ENCODE peak calls at places on chromosomes 12 and 14, in five cellular contexts. U, A, H, Y and L are unnamed samples.

GRCh38 chr12:109597414-109597794 is 23.8 kb downstream of the MVK start:
- DNase-seq in U (no peak), A (no peak), H (no peak), Y (no peak), L (no peak)

GRCh38 chr12:77256924-77257323 is 191.6 kb upstream of the E2F7 start:
- DNase-seq in U (peak; percentile 40), A (no peak), H (no peak), Y (peak; percentile 57), L (peak; percentile 18)

GRCh38 chr14:23153891-23154796 is 29.3 kb downstream of the SLC7A8 start:
- DNase-seq in U (peak; percentile 92), A (peak; percentile 96), H (no peak), Y (peak; percentile 93), L (peak; percentile 93)

GRCh38 chr14:101248840-101249675 is 312.2 kb upstream of the DIO3 start:
- DNase-seq in U (no peak), A (no peak), H (no peak), Y (no peak), L (no peak)

GRCh38 chr12:48998497-48999353 is 450 bp downstream of the DDN start:
- DNase-seq in U (no peak), A (no peak), H (no peak), Y (no peak), L (peak; percentile 42)

GRCh38 chr12:77315407-77315806 is 250.0 kb upstream of the E2F7 start:
- DNase-seq in U (no peak), A (no peak), H (no peak), Y (no peak), L (no peak)

GRCh38 chr12:33323823-33324222 is 115.8 kb downstream of the SYT10 start:
- DNase-seq in U (no peak), A (no peak), H (no peak), Y (no peak), L (no peak)

GRCh38 chr14:72743626-72744025 is 150.3 kb downstream of the DPF3 start:
- DNase-seq in U (peak; percentile 7), A (no peak), H (no peak), Y (peak; percentile 35), L (no peak)

GRCh38 chr14:101972126-101972785 is 7.9 kb downstream of the DYNC1H1 start:
- DNase-seq in U (peak; percentile 99), A (peak; percentile 95), H (no peak), Y (peak; percentile 99), L (peak; percentile 100)

GRCh38 chr12:70639535-70639934 is 2.3 kb upstream of the PTPRB start:
- DNase-seq in U (no peak), A (no peak), H (no peak), Y (no peak), L (no peak)

GRCh38 chr12:117076410-117077372 is 22.5 kb downstream of the TESC start:
- DNase-seq in U (no peak), A (no peak), H (no peak), Y (peak; percentile 4), L (no peak)

GRCh38 chr12:4526923-4527546 is 11.7 kb upstream of the RAD51AP1 start:
- DNase-seq in U (peak; percentile 13), A (no peak), H (no peak), Y (peak; percentile 39), L (peak; percentile 27)

GRCh38 chr12:54502485-54502884 is 4.9 kb downstream of the NCKAP1L start:
- DNase-seq in U (no peak), A (no peak), H (no peak), Y (no peak), L (no peak)

GRCh38 chr12:108191086-108191485 is 62.0 kb downstream of the WSCD2 start:
- DNase-seq in U (no peak), A (no peak), H (no peak), Y (no peak), L (no peak)

GRCh38 chr14:94893411-94894160 is 123.7 kb upstream of the GSC start:
- DNase-seq in U (no peak), A (no peak), H (no peak), Y (no peak), L (no peak)

GRCh38 chr12:62907561-62907960 is 27.4 kb downstream of the PPM1H start:
- DNase-seq in U (no peak), A (no peak), H (no peak), Y (no peak), L (no peak)

GRCh38 chr14:79627058-79627457 is 584.2 kb downstream of the DIO2 start:
- DNase-seq in U (no peak), A (no peak), H (no peak), Y (no peak), L (no peak)

GRCh38 chr14:61562321-61563161 is 132.8 kb upstream of the HIF1A start:
- DNase-seq in U (peak; percentile 100), A (no peak), H (no peak), Y (peak; percentile 98), L (peak; percentile 100)
- H3K4me3 ChIP-seq in U (no peak overlapping the region), A (no peak overlapping the region), H (no peak overlapping the region), Y (no peak overlapping the region), L (no peak overlapping the region)

GRCh38 chr12:17214910-17215309 is 608.9 kb upstream of the LMO3 start:
- DNase-seq in U (no peak), A (no peak), H (no peak), Y (no peak), L (no peak)

GRCh38 chr12:17216156-17216555 is 610.2 kb upstream of the LMO3 start:
- DNase-seq in U (no peak), A (no peak), H (no peak), Y (no peak), L (no peak)

GRCh38 chr12:17215754-17216153 is 609.8 kb upstream of the LMO3 start:
- DNase-seq in U (no peak), A (no peak), H (no peak), Y (no peak), L (no peak)
- H3K4me3 ChIP-seq in U (no peak overlapping the region), A (no peak overlapping the region), H (no peak overlapping the region), Y (no peak overlapping the region), L (no peak overlapping the region)

GRCh38 chr14:39168591-39168990 is 1.5 kb downstream of the TRAPPC6B start:
- DNase-seq in U (no peak), A (no peak), H (no peak), Y (no peak), L (no peak)
- H3K4me3 ChIP-seq in U (peak overlapping the region; percentile 99), A (no peak overlapping the region), H (peak overlapping the region; percentile 12), Y (peak overlapping the region; percentile 97), L (peak overlapping the region; percentile 94)

DNA sequence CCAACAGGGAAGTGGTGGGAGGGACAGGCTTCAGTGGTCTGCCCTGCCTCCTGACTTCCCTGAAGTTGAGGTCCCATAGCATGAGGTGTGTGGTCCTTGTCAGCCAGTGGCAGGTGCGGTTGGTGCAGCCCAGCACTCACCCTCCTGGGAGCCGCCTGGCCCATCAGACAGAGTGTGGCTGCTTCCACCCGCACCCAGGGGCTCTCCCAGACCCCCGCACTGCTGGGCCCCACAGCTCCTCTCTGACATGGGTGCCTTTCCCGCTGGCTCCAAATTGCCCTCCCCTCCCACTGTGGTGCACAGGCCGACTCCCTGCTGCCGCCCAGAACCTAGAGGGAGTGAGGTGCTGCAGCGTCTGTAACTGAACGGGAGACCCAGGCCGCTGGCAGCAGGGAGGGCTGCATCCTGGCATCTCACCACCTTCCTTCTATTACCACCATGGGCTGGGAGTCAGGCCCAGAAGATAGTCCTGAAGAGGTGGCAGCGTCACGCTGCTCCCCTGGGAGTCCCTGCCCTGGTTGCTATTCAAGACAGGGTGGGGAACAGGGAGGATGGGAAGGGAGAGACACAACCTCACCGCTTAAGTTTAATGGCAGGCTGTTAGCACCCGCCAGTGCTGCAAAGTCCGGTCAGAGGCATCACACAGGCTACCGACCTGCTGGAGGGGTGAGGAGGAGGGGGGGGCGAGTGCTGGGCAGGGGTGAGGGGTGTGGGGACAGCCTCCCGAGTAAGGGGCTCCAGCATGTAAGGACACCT is 180.6 kb upstream of the PRMT8 start:
- DNase-seq in U (no peak), A (no peak), H (no peak), Y (no peak), L (no peak)
- H3K4me3 ChIP-seq in U (no peak overlapping the region), A (no peak overlapping the region), H (no peak overlapping the region), Y (no peak overlapping the region), L (no peak overlapping the region)

DNA sequence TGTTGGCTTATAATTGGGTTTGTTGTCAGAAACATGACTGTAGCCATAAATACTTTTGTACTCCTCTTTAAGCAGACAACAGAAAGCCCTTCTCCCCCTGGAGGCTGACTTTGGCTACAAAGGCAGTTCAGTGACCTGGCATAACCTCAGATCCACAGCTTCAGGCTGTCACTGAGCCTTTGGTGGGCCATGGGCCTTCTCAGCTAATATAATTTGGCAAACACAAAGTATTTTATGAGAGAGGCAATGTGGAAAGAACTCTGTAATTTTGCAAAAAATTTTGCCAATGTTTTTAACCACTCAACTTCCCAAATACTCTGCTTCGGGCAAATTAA is 15.5 kb upstream of the MGP start:
- DNase-seq in U (no peak), A (peak; percentile 75), H (no peak), Y (no peak), L (no peak)
- H3K4me3 ChIP-seq in U (no peak overlapping the region), A (no peak overlapping the region), H (no peak overlapping the region), Y (no peak overlapping the region), L (no peak overlapping the region)